ENCODE peak calls at places on chromosomes 4 and X, in four cellular contexts. N, Z, D and S are unnamed samples.

GRCh38 chr4:70240192-70240591 is 2.2 kb upstream of the CSN3 start:
- DNase-seq in N (no peak), Z (no peak), D (peak), S (no peak)

GRCh38 chrX:102739642-102740041 is 19.1 kb downstream of the GPRASP3 start:
- DNase-seq in N (no peak), Z (peak), D (peak), S (no peak)

GRCh38 chrX:140923118-140923517 is 79.3 kb upstream of the SPANXB1 start:
- DNase-seq in N (no peak), Z (no peak), D (no peak), S (no peak)

GRCh38 chrX:22365460-22365859 is 92.7 kb downstream of the CBLL2 start:
- DNase-seq in N (no peak), Z (no peak), D (no peak), S (no peak)

GRCh38 chr4:94758700-94759399 is 1.1 kb downstream of the BMPR1B start:
- DNase-seq in N (no peak), Z (peak), D (peak), S (no peak)

GRCh38 chr4:145839151-145839550 is 99.5 kb downstream of the ZNF827 start:
- DNase-seq in N (no peak), Z (no peak), D (no peak), S (no peak)

GRCh38 chr4:21780158-21780557 is 168.4 kb downstream of the KCNIP4 start:
- DNase-seq in N (no peak), Z (no peak), D (no peak), S (no peak)

GRCh38 chrX:40908857-40909475 is 173.6 kb upstream of the MED14 start:
- DNase-seq in N (no peak), Z (no peak), D (no peak), S (no peak)

GRCh38 chr4:153764611-153765368 is 5.0 kb upstream of the RNF175 start:
- DNase-seq in N (no peak), Z (no peak), D (no peak), S (no peak)

GRCh38 chrX:47804315-47804714 is 32.4 kb upstream of the ZNF81 start:
- DNase-seq in N (no peak), Z (no peak), D (no peak), S (no peak)

GRCh38 chr4:24991015-24991414 is 39.7 kb downstream of the LGI2 start:
- DNase-seq in N (no peak), Z (no peak), D (no peak), S (no peak)

GRCh38 chrX:154600962-154601374 is 16.0 kb downstream of the CTAG1A start:
- DNase-seq in N (no peak), Z (no peak), D (no peak), S (no peak)

GRCh38 chr4:158760866-158761265 is 8.0 kb upstream of the FNIP2 start:
- DNase-seq in N (no peak), Z (no peak), D (no peak), S (no peak)

GRCh38 chrX:30153881-30154260 is 61.5 kb upstream of the MAGEB2 start:
- DNase-seq in N (no peak), Z (no peak), D (no peak), S (no peak)

GRCh38 chrX:35711281-35711680 is 86.9 kb upstream of the MAGEB16 start:
- DNase-seq in N (no peak), Z (no peak), D (no peak), S (no peak)

GRCh38 chr4:152626790-152627189 is 53.0 kb downstream of the TMEM154 start:
- DNase-seq in N (no peak), Z (no peak), D (no peak), S (no peak)

GRCh38 chr4:74531952-74532794 is 87.2 kb downstream of the AREG start:
- DNase-seq in N (no peak), Z (peak), D (peak), S (peak)

GRCh38 chrX:110512341-110512740 is 153.7 kb downstream of the RTL9 start:
- DNase-seq in N (no peak), Z (no peak), D (no peak), S (no peak)

GRCh38 chrX:56963377-56963776 is 32.0 kb downstream of the SPIN3 start:
- DNase-seq in N (no peak), Z (no peak), D (no peak), S (no peak)

GRCh38 chr4:107453231-107453630 is 266.8 kb downstream of the PAPSS1 start:
- DNase-seq in N (no peak), Z (no peak), D (no peak), S (no peak)

GRCh38 chrX:45428816-45429215 is 228.1 kb upstream of the DIPK2B start:
- DNase-seq in N (no peak), Z (no peak), D (no peak), S (no peak)

GRCh38 chr4:41057456-41057855 is 156.9 kb downstream of the APBB2 start:
- DNase-seq in N (no peak), Z (no peak), D (no peak), S (no peak)

GRCh38 chr4:182925298-182925738 is 8.1 kb upstream of the DCTD start:
- DNase-seq in N (peak), Z (peak), D (peak), S (peak)

GRCh38 chrX:1222511-1223252 is 10.2 kb upstream of the CRLF2 start:
- DNase-seq in N (peak), Z (no peak), D (no peak), S (no peak)
- H3K4me3 ChIP-seq in N (no peak), Z (no peak), D (no peak), S (no peak)

DNA sequence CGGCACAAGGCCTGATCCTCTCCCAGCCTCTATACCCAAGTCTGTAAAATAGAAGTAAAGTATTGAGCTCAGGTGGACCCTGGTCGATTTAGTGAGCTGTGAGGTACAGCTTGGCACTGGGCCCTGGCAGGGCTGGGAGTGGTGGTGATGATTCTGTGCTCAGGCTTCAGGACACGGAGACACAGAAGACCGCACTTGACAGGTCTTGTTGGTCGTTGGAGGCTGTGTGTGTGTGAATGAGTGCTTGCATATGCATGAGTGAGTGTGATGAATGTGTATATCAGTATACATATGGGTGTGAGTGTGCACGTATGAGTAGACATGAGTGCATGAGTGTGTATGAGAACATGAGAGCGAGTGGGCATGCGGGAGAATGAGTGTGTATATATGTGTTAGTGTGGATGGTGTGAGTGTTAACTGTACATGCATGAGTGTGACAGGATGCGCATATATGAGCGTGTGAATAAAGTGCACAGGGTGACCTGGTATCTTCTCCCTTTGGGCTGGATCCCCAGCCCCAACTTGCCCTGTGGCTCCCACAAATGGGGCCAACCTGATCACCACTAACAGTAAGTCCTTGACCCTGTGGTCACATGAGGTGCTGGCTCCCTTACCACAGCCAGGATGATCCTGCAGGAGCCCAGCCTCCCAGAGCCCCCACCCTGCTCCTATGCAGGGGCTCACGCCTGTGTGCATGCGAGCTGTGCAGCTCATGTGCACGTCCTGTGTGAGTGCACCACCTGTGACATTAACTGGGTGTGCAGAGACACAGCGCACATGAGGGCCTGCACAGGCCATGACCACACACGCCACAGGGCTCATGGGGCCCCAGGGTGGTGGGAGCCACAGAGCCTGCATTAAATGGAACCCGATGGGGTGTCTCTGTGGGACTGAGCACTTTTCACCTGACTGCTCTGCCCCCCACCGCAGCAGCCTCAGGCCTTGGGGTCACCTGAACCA is 20.8 kb downstream of the SH3BP2 start:
- DNase-seq in N (peak), Z (no peak), D (no peak), S (no peak)
- H3K4me3 ChIP-seq in N (peak), Z (no peak), D (no peak), S (peak)

DNA sequence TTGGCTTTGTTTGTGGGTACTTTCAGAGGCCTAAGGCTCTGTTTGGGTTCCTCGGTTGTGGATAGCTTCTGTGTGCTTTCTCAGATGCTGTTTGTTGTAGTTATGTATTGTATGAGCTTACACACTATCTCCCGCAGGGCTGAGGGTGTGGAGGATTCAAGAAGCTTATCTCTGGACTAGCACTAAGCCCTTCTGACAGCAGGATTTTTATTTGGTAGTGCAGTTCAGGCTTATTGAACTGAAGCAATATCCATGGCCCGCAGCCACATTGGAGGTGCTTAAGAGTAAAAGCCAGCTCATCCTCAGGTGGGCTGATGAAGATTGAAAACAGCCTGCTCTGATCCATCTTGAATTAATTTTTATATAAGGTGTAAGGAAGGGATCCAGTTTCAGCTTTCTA is 128.2 kb downstream of the RASGEF1B start:
- DNase-seq in N (no peak), Z (no peak), D (no peak), S (no peak)
- H3K4me3 ChIP-seq in N (no peak), Z (no peak), D (no peak), S (no peak)

GRCh38 chr4:112127048-112127637 is 18.1 kb upstream of the FAM241A start:
- DNase-seq in N (no peak), Z (no peak), D (no peak), S (no peak)
- H3K4me3 ChIP-seq in N (no peak), Z (no peak), D (no peak), S (no peak)

DNA sequence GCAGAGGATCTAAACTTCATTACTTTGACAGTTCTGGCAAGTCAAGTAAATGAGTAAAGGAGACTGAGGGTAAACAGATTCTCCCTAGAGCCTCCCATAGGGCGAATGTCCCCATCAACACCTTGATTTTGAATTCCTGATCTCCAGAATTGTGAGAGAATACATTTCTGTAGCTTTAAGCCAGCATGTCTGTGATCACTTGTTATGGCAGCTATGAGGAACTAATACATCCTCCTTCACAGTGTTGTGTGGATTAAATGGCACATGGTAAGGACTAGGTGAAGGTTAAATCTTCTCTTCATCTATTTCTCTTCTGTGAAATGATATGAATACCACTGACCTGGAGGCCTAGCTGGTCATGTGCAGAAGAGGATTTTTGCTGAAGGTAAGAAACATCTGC is 137.3 kb downstream of the CPEB2 start:
- DNase-seq in N (no peak), Z (no peak), D (no peak), S (no peak)
- H3K4me3 ChIP-seq in N (no peak), Z (no peak), D (no peak), S (no peak)

GRCh38 chr4:110475881-110476818 is at the start of gene ENPEP:
- DNase-seq in N (peak), Z (no peak), D (peak), S (peak)
- H3K4me3 ChIP-seq in N (peak), Z (no peak), D (no peak), S (no peak)

GRCh38 chr4:174244441-174244840 is 39.0 kb downstream of the FBXO8 start:
- DNase-seq in N (no peak), Z (no peak), D (no peak), S (no peak)

GRCh38 chr4:174252412-174252811 is 31.1 kb downstream of the FBXO8 start:
- DNase-seq in N (no peak), Z (no peak), D (no peak), S (no peak)

GRCh38 chr4:174245714-174246113 is 37.8 kb downstream of the FBXO8 start:
- DNase-seq in N (no peak), Z (no peak), D (no peak), S (no peak)

DNA sequence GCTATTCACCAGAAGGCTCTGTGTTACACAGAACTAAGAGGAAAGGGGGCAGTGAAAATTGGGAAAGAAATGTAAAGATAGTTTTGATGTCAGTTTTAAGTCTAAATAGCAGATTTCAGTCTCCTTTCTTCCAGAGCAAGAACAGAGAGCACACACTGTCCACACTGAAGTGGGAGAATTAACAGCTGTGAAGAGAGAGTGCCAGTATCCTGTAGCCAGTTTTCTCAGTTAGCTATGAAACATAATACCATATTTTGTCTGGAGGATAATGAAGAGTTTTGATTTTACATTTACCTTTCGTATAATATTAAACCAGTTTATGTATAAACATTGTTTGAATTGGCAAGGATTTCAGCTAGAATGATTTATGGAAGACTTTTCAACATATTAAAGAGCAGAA is 35.1 kb downstream of the FBXO8 start:
- DNase-seq in N (no peak), Z (no peak), D (no peak), S (no peak)
- H3K4me3 ChIP-seq in N (no peak), Z (no peak), D (no peak), S (no peak)

GRCh38 chr4:169272265-169272886 is 1.6 kb upstream of the SH3RF1 start:
- DNase-seq in N (no peak), Z (no peak), D (no peak), S (no peak)
- H3K4me3 ChIP-seq in N (no peak), Z (no peak), D (no peak), S (no peak)

DNA sequence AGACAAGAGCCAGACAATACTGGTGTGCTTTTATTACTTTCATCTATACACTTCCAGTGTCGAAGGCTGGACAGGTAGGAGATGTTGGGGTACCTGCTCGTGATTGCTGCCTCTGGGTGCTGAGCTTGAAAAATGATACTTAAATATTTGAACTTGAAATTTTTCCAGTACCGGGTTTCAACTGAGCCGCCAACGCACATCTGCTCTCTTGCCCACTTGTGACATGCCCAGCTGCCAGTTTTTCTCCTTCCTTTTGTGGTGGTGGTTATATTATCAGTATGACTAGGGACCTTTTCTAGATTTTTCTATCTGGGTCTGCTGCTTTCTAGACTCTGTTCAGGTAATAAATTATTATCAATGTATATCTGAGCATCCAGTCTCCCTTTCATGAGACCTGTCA is 3.4 kb downstream of the OGT start:
- DNase-seq in N (no peak), Z (no peak), D (no peak), S (no peak)
- H3K4me3 ChIP-seq in N (peak), Z (peak), D (no peak), S (no peak)

GRCh38 chrX:69137371-69137881 is 27.8 kb downstream of the PJA1 start:
- DNase-seq in N (no peak), Z (peak), D (no peak), S (no peak)
- H3K4me3 ChIP-seq in N (no peak), Z (no peak), D (no peak), S (no peak)